ENCODE peak calls at places on chromosomes 2 and 18, in seven cellular contexts. B, A, Q, R, Y, Z and J are unnamed samples.

GRCh38 chr2:132733119-132733518 is 63.1 kb upstream of the LYPD1 start:
- DNase-seq in B (no peak), Z (no peak), Q (no peak), A (peak), Y (no peak), R (no peak), J (no peak)

GRCh38 chr2:181680055-181680936 is at the start of gene NEUROD1:
- DNase-seq in Q (peak), B (peak), R (peak), Y (no peak), Z (no peak), A (no peak), J (no peak)

GRCh38 chr2:207887570-207887969 is 117.9 kb upstream of the FZD5 start:
- DNase-seq in A (no peak), B (no peak), Q (no peak), Z (no peak), R (no peak), Y (no peak), J (no peak)

GRCh38 chr2:66569974-66570373 is 135.0 kb downstream of the MEIS1 start:
- DNase-seq in Q (peak), R (no peak), A (no peak), B (no peak), Y (peak), Z (no peak), J (no peak)

GRCh38 chr2:202122975-202123765 is 50.1 kb downstream of the KIAA2012 start:
- DNase-seq in B (no peak), R (no peak), Z (no peak), Q (no peak), Y (peak), A (peak), J (no peak)

GRCh38 chr18:79799619-79800352 is 2.0 kb downstream of the KCNG2 start:
- DNase-seq in R (no peak), A (no peak), B (no peak), Q (no peak), Y (no peak), Z (no peak), J (no peak)

GRCh38 chr18:43751835-43752234 is 474.5 kb upstream of the SYT4 start:
- DNase-seq in Q (no peak), R (no peak), B (no peak), A (no peak), Z (no peak), Y (peak), J (peak)

GRCh38 chr18:10368456-10369453 is 85.7 kb upstream of the APCDD1 start:
- DNase-seq in Q (peak), A (no peak), Z (no peak), B (no peak), R (no peak), Y (no peak), J (no peak)

GRCh38 chr2:134083548-134083947 is 170.3 kb upstream of the MGAT5 start:
- DNase-seq in B (no peak), Y (no peak), Q (no peak), Z (peak), A (peak), R (no peak), J (no peak)

GRCh38 chr2:217149087-217149660 is 289.3 kb upstream of the TNP1 start:
- DNase-seq in Z (no peak), Y (no peak), A (no peak), Q (peak), R (no peak), B (no peak), J (no peak)

GRCh38 chr18:43627833-43628370 is 350.6 kb upstream of the SYT4 start:
- DNase-seq in Q (peak), R (no peak), Y (no peak), Z (no peak), B (no peak), A (no peak), J (no peak)

GRCh38 chr2:230674930-230675672 is 37.5 kb upstream of the CAB39 start:
- DNase-seq in R (no peak), Y (no peak), B (no peak), Q (no peak), Z (no peak), A (no peak), J (no peak)

GRCh38 chr2:101972621-101973434 is 18.9 kb upstream of the IL1R2 start:
- DNase-seq in B (no peak), A (peak), Y (peak), Q (peak), R (no peak), Z (peak), J (no peak)

GRCh38 chr2:110716959-110717645 is 15.3 kb upstream of the ACOXL start:
- DNase-seq in Y (peak), A (no peak), Z (no peak), R (no peak), Q (no peak), B (no peak), J (no peak)

GRCh38 chr2:150688016-150688415 is 200.5 kb upstream of the RND3 start:
- DNase-seq in Q (no peak), Z (no peak), R (no peak), A (no peak), B (no peak), Y (no peak), J (no peak)

GRCh38 chr18:11989174-11989573 is 7.9 kb downstream of the IMPA2 start:
- DNase-seq in R (no peak), Z (no peak), A (no peak), Q (no peak), B (no peak), Y (no peak), J (no peak)

GRCh38 chr2:233967163-233967562 is 50.0 kb downstream of the TRPM8 start:
- DNase-seq in R (no peak), Z (no peak), Q (no peak), A (no peak), Y (no peak), B (no peak), J (no peak)

GRCh38 chr2:101223814-101224231 is 28.9 kb upstream of the CNOT11 start:
- DNase-seq in B (no peak), Q (no peak), Z (no peak), A (no peak), R (no peak), Y (no peak), J (no peak)

GRCh38 chr2:55010149-55010591 is 40.1 kb downstream of the RTN4 start:
- DNase-seq in R (no peak), Z (peak), A (peak), Y (peak), B (no peak), Q (peak), J (no peak)

GRCh38 chr2:86223098-86223681 is 23.9 kb downstream of the MRPL35 start:
- DNase-seq in Y (peak), Z (no peak), B (no peak), A (peak), R (no peak), Q (peak), J (no peak)

GRCh38 chr2:109466674-109467575 is 146.8 kb downstream of the SEPTIN10 start:
- DNase-seq in R (no peak), Q (no peak), Y (peak), B (no peak), Z (peak), A (peak), J (no peak)

GRCh38 chr2:159146930-159147666 is 139.4 kb downstream of the WDSUB1 start:
- DNase-seq in Q (no peak), R (no peak), B (no peak), Y (no peak), Z (no peak), A (no peak), J (no peak)

GRCh38 chr2:46554381-46554780 is 75.0 kb downstream of the TMEM247 start:
- DNase-seq in A (no peak), R (no peak), Y (no peak), Z (no peak), B (no peak), Q (no peak), J (no peak)

GRCh38 chr2:23199115-23199918 is 185.7 kb upstream of the KLHL29 start:
- DNase-seq in Q (peak), Z (no peak), R (peak), B (no peak), A (peak), Y (peak), J (no peak)

GRCh38 chr2:188473306-188473705 is 181.6 kb downstream of the GULP1 start:
- DNase-seq in B (no peak), R (no peak), Y (no peak), Q (no peak), A (no peak), Z (no peak), J (no peak)

GRCh38 chr2:44005831-44006230 is 10.0 kb upstream of the LRPPRC start:
- DNase-seq in Q (no peak), B (no peak), Z (no peak), Y (no peak), A (peak), R (no peak), J (no peak)

GRCh38 chr2:224008702-224009261 is 30.3 kb downstream of the SERPINE2 start:
- DNase-seq in Z (peak), R (peak), Q (peak), B (peak), A (no peak), Y (peak), J (no peak)

GRCh38 chr2:215362562-215362904 is 50.7 kb downstream of the ATIC start:
- DNase-seq in A (peak), Y (no peak), Q (no peak), R (no peak), Z (no peak), B (no peak), J (no peak)

GRCh38 chr18:46042571-46043123 is 29.4 kb downstream of the PSTPIP2 start:
- DNase-seq in A (peak), Z (no peak), Q (peak), B (no peak), R (no peak), Y (peak), J (no peak)

GRCh38 chr2:216934151-216934550 is 74.3 kb upstream of the TNP1 start:
- DNase-seq in Q (no peak), R (no peak), A (no peak), Z (no peak), Y (no peak), B (no peak), J (no peak)

GRCh38 chr2:79016315-79016714 is 9.2 kb upstream of the REG3G start:
- DNase-seq in Y (no peak), A (no peak), B (no peak), Z (no peak), R (no peak), Q (no peak), J (no peak)

GRCh38 chr2:58427572-58428285 is 186.6 kb upstream of the FANCL start:
- DNase-seq in Z (no peak), B (peak), R (peak), A (peak), Y (peak), Q (peak), J (peak)

GRCh38 chr2:236252521-236252920 is 11.7 kb downstream of the ASB18 start:
- DNase-seq in Y (no peak), B (no peak), A (no peak), Q (no peak), R (no peak), Z (no peak), J (no peak)

GRCh38 chr2:182946949-182947348 is 80.5 kb upstream of the FRZB start:
- DNase-seq in A (peak), Q (no peak), R (no peak), B (no peak), Z (no peak), Y (peak), J (no peak)

DNA sequence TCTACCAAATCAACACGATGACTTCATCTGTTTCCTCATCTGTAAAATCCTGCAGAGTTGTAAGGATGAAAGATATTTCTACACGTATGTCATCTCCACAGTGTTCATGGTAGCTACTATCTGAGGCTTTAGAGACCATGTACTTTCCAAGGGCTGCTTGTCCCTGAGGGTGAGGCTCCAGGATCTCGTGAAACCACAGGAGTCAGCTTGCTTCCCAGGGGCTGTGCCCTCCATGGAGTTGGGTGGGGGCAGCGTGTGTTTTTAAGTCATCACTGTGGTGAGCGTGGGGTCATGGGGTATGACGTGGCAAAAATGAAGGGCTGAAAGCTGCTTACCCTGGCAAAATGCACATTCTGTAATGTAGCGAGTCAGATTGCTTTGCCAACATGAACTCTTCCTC is 81.6 kb downstream of the ASAP2 start:
- DNase-seq in Y (peak), Z (peak), B (no peak), R (no peak), A (peak), Q (no peak), J (no peak)
- H3K4ac ChIP-seq in Y (peak), Z (no peak), B (no peak), R (no peak), A (peak), Q (no peak), J (no peak)

GRCh38 chr2:28595323-28595722 is 99.5 kb downstream of the PLB1 start:
- DNase-seq in R (no peak), B (no peak), Q (no peak), Y (no peak), A (no peak), Z (no peak), J (no peak)

GRCh38 chr2:28594029-28594368 is 98.1 kb downstream of the PLB1 start:
- DNase-seq in A (no peak), R (no peak), B (no peak), Q (no peak), Z (no peak), Y (no peak), J (no peak)

GRCh38 chr2:28593356-28593755 is 97.5 kb downstream of the PLB1 start:
- DNase-seq in Z (no peak), Y (no peak), R (no peak), B (no peak), A (no peak), Q (no peak), J (no peak)

GRCh38 chr2:28592481-28592880 is 96.6 kb downstream of the PLB1 start:
- DNase-seq in A (no peak), Z (no peak), Q (no peak), Y (no peak), R (no peak), B (no peak), J (no peak)

GRCh38 chr2:28594369-28595108 is 98.7 kb downstream of the PLB1 start:
- DNase-seq in Q (peak), A (peak), Z (peak), Y (peak), B (peak), R (peak), J (peak)
- H3K9ac ChIP-seq in Q (no peak), A (peak), Z (no peak), Y (peak), B (no peak), R (no peak), J (no peak)

GRCh38 chr2:174570325-174570958 is 27.2 kb downstream of the WIPF1 start:
- DNase-seq in R (no peak), A (no peak), Q (no peak), B (no peak), Y (no peak), Z (no peak), J (no peak)
- H3K4ac ChIP-seq in R (no peak), A (no peak), Q (no peak), B (no peak), Y (no peak), Z (no peak), J (no peak)

GRCh38 chr2:144480257-144480656 is 39.7 kb downstream of the ZEB2 start:
- DNase-seq in Q (peak), Z (no peak), Y (peak), B (no peak), A (peak), R (no peak), J (no peak)
- H3K9ac ChIP-seq in Q (no peak), Z (no peak), Y (no peak), B (no peak), A (no peak), R (no peak), J (no peak)

GRCh38 chr18:37529296-37529695 is 36.3 kb downstream of the CELF4 start:
- DNase-seq in Z (no peak), Q (no peak), A (no peak), B (no peak), Y (no peak), R (no peak), J (no peak)
- H3K4ac ChIP-seq in Z (no peak), Q (no peak), A (no peak), B (no peak), Y (no peak), R (no peak), J (no peak)

GRCh38 chr2:71402427-71402826 is 50.9 kb upstream of the DYSF start:
- DNase-seq in Z (no peak), R (no peak), Y (no peak), Q (no peak), A (no peak), B (no peak), J (no peak)
- H3K9ac ChIP-seq in Z (no peak), R (no peak), Y (no peak), Q (no peak), A (no peak), B (no peak), J (no peak)